ENCODE peak calls at places on chromosomes 13 and 19, in seven cellular contexts. E is neuronal stem cell, W is mesendoderm, K is H9, O is mesenchymal stem cell, I is IMR-90, X is trophoblast cell. Z is an unnamed sample.

GRCh38 chr19:54179921-54180452 is 7.0 kb upstream of the TMC4 start:
- DNase-seq in O (peak; percentile 89), X (peak; percentile 64), E (peak; percentile 84), I (peak; percentile 60), W (peak; percentile 99), K (peak; percentile 98), Z (peak; percentile 87)

GRCh38 chr13:90365130-90365529 is 982.4 kb upstream of the MIR17HG start:
- DNase-seq in K (no peak), E (no peak), I (no peak), W (no peak), O (peak; percentile 14), X (no peak), Z (no peak)

GRCh38 chr13:41411060-41411459 is 46.3 kb upstream of the RGCC start:
- DNase-seq in W (no peak), E (no peak), X (no peak), O (no peak), K (no peak), I (no peak), Z (no peak)

GRCh38 chr19:54164369-54165068 is 5.0 kb upstream of the LENG1 start:
- DNase-seq in E (no peak), K (peak; percentile 96), O (peak; percentile 54), X (peak; percentile 71), I (peak; percentile 22), W (peak; percentile 92), Z (peak; percentile 76)

GRCh38 chr19:55487884-55488687 is at the start of gene SSC5D:
- DNase-seq in W (peak; percentile 50), O (no peak), I (peak; percentile 26), E (no peak), X (no peak), K (no peak), Z (peak; percentile 75)

GRCh38 chr13:108227651-108228272 is 9.6 kb downstream of the ABHD13 start:
- DNase-seq in I (peak; percentile 52), E (no peak), K (no peak), X (peak; percentile 72), O (peak; percentile 46), W (no peak), Z (no peak)

GRCh38 chr13:74136089-74136658 is 2.0 kb upstream of the KLF12 start:
- DNase-seq in X (no peak), O (peak; percentile 65), W (peak; percentile 28), I (peak; percentile 62), E (no peak), K (no peak), Z (no peak)

GRCh38 chr13:27104606-27105005 is 67.0 kb downstream of the USP12 start:
- DNase-seq in W (no peak), E (no peak), K (no peak), O (no peak), I (no peak), X (no peak), Z (no peak)

GRCh38 chr19:4360641-4361151 is 17.3 kb downstream of the MPND start:
- DNase-seq in I (no peak), O (no peak), W (peak; percentile 42), E (no peak), X (no peak), K (peak; percentile 53), Z (no peak)

GRCh38 chr19:3606174-3606689 is 443 bp downstream of the TBXA2R start:
- DNase-seq in W (peak; percentile 34), O (no peak), E (no peak), I (no peak), K (peak; percentile 64), X (peak; percentile 23), Z (no peak)

GRCh38 chr19:35896643-35897040 is 3.7 kb downstream of the NFKBID start:
- DNase-seq in W (no peak), I (no peak), O (no peak), E (no peak), K (no peak), X (no peak), Z (no peak)

GRCh38 chr13:83350569-83350968 is 531.7 kb downstream of the SLITRK1 start:
- DNase-seq in O (no peak), K (no peak), I (peak; percentile 61), E (no peak), W (no peak), X (no peak), Z (no peak)

GRCh38 chr19:52963229-52963760 is 614 bp upstream of the ZNF816 start:
- DNase-seq in K (peak; percentile 39), I (no peak), O (no peak), X (no peak), W (no peak), E (no peak), Z (no peak)

GRCh38 chr19:1262687-1263123 is 6.4 kb upstream of the CIRBP start:
- DNase-seq in X (no peak), K (no peak), W (no peak), I (no peak), E (no peak), O (no peak), Z (no peak)

GRCh38 chr13:26688286-26688685 is 72.3 kb downstream of the GPR12 start:
- DNase-seq in O (no peak), X (no peak), I (no peak), K (no peak), E (no peak), W (no peak), Z (no peak)

GRCh38 chr19:2511991-2512390 is 36.1 kb downstream of the GADD45B start:
- DNase-seq in I (no peak), X (no peak), O (no peak), W (no peak), E (no peak), K (no peak), Z (no peak)

GRCh38 chr13:81917829-81918228 is 1576.9 kb upstream of the SPRY2 start:
- DNase-seq in K (no peak), W (peak; percentile 31), X (no peak), E (no peak), I (no peak), O (no peak), Z (no peak)

GRCh38 chr13:79194272-79194671 is 211.8 kb downstream of the RBM26 start:
- DNase-seq in I (no peak), O (no peak), E (no peak), K (no peak), W (no peak), X (no peak), Z (no peak)

GRCh38 chr13:96346846-96347367 is 257.0 kb downstream of the HS6ST3 start:
- DNase-seq in E (no peak), W (peak; percentile 40), O (no peak), K (no peak), X (no peak), I (no peak), Z (no peak)

GRCh38 chr19:10290876-10291553 is 1.3 kb downstream of the ICAM5 start:
- DNase-seq in I (peak; percentile 54), W (peak; percentile 60), O (peak; percentile 68), K (peak; percentile 68), X (peak; percentile 51), E (no peak), Z (no peak)

GRCh38 chr19:47381653-47382279 is 32.7 kb downstream of the DHX34 start:
- DNase-seq in E (no peak), K (no peak), X (no peak), I (no peak), O (no peak), W (no peak), Z (no peak)

GRCh38 chr13:100182894-100183490 is 94.1 kb downstream of the PCCA start:
- DNase-seq in W (no peak), I (no peak), K (no peak), X (no peak), O (no peak), E (no peak), Z (no peak)

GRCh38 chr19:20479483-20479882 is 86.1 kb downstream of the ZNF737 start:
- DNase-seq in E (no peak), W (no peak), X (no peak), O (no peak), K (no peak), I (no peak), Z (no peak)
- H3K23ac ChIP-seq in E (no peak overlapping the region), W (no peak overlapping the region), X (no peak overlapping the region), O (no peak overlapping the region), K (no peak overlapping the region), I (no peak overlapping the region), Z (no peak overlapping the region)

GRCh38 chr13:75985132-75985531 is 349.0 kb downstream of the LMO7 start:
- DNase-seq in X (peak; percentile 4), K (no peak), E (no peak), I (no peak), O (no peak), W (peak; percentile 70), Z (no peak)

GRCh38 chr13:75986818-75987217 is 350.7 kb downstream of the LMO7 start:
- DNase-seq in W (peak; percentile 4), E (no peak), I (no peak), K (no peak), O (no peak), X (no peak), Z (no peak)
- H2BK120ac ChIP-seq in W (no peak overlapping the region), E (no peak overlapping the region), I (no peak overlapping the region), K (no peak overlapping the region), O (no peak overlapping the region), X (no peak overlapping the region), Z (no peak overlapping the region)

DNA sequence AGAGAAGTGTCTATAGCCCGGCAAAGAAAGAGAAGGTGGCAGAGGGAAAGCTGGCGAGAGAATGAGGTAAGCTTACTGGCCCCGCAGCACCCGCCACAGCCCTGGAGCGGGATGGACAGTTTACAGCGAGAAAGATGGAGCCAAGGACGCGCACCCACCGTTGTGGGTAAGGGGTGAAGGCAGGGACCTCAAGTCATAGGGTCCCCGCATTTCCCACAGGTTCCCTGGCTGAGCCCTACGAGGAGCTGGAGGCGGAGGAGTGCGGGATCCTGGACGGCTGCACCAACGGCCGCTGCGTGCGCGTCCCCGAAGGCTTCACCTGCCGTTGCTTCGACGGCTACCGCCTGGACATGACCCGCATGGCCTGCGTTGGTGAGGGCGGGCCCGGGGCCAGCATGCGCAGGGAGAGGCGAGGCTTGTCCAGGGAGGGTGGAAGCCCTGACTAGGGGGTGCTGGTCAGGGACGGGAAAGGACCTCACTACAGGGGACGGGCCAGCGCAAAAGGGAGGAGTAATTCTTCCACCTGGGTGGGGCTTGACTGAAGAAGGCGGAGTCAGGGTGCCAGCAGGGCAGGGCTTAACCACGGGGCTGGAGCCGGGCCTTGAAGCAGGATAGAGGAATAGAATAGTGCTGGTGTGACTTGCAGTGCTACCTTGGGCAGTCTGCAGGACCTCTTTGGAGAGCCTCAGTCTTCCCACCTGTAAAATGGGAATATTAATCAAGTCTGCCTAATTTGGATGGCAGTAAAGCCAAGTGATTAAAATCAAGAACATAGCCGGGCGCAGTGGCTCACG is 26.5 kb downstream of the LTBP4 start:
- DNase-seq in I (no peak), K (peak; percentile 64), X (peak; percentile 34), O (no peak), W (no peak), E (no peak), Z (no peak)
- H3K23ac ChIP-seq in I (no peak overlapping the region), K (no peak overlapping the region), X (no peak overlapping the region), O (no peak overlapping the region), W (no peak overlapping the region), E (peak overlapping the region; percentile 86), Z (no peak overlapping the region)

GRCh38 chr13:25171517-25172302 is at the start of gene AMER2:
- DNase-seq in X (peak; percentile 39), I (no peak), W (peak; percentile 36), K (no peak), E (peak; percentile 57), O (peak; percentile 35), Z (peak; percentile 64)

GRCh38 chr13:25169951-25170553 is 2.0 kb downstream of the AMER2 start:
- DNase-seq in X (no peak), K (no peak), E (no peak), I (no peak), O (no peak), W (peak; percentile 28), Z (no peak)

GRCh38 chr13:25171170-25171516 is 945 bp downstream of the AMER2 start:
- DNase-seq in E (no peak), W (no peak), K (no peak), X (no peak), O (no peak), I (no peak), Z (no peak)

GRCh38 chr13:25169356-25169755 is 2.7 kb downstream of the AMER2 start:
- DNase-seq in I (no peak), K (no peak), X (no peak), W (no peak), O (no peak), E (no peak), Z (no peak)

GRCh38 chr13:25170554-25171107 is 1.5 kb downstream of the AMER2 start:
- DNase-seq in K (no peak), O (no peak), I (no peak), X (peak; percentile 9), E (no peak), W (peak; percentile 46), Z (no peak)
- H2BK120ac ChIP-seq in K (no peak overlapping the region), O (no peak overlapping the region), I (no peak overlapping the region), X (peak overlapping the region; percentile 40), E (no peak overlapping the region), W (no peak overlapping the region), Z (no peak overlapping the region)

Z was measured in H1.